ENCODE peak calls at places on chromosome 12, in four cellular contexts. Q is SK-N-SH, P is neural crest cell, Y is IMR-90. S is an unnamed sample.

GRCh38 chr12:27142102-27142721 is 59.8 kb upstream of the C12orf71 start:
- DNase-seq in Q (peak; percentile 58), P (peak; percentile 62), Y (peak; percentile 84), S (peak; percentile 77)

GRCh38 chr12:49108958-49109404 is 1.7 kb downstream of the LMBR1L start:
- DNase-seq in Q (no peak), P (no peak), Y (peak; percentile 20), S (peak; percentile 52)

GRCh38 chr12:124812356-124812755 is 51.3 kb downstream of the SCARB1 start:
- DNase-seq in Q (no peak), P (no peak), Y (no peak), S (no peak)

GRCh38 chr12:121214171-121214777 is 4.3 kb downstream of the P2RX4 start:
- DNase-seq in Q (no peak), P (no peak), Y (peak; percentile 42), S (peak; percentile 45)

GRCh38 chr12:10362325-10362724 is 27.5 kb downstream of the KLRK1 start:
- DNase-seq in Q (no peak), P (no peak), Y (no peak), S (no peak)

GRCh38 chr12:112967858-112968257 is 10.5 kb upstream of the OAS2 start:
- DNase-seq in Q (no peak), P (no peak), Y (no peak), S (no peak)

GRCh38 chr12:128727461-128727860 is 96.3 kb downstream of the SLC15A4 start:
- DNase-seq in Q (no peak), P (no peak), Y (no peak), S (no peak)

GRCh38 chr12:56931474-56931978 is 2.7 kb downstream of the SDR9C7 start:
- DNase-seq in Q (peak; percentile 46), P (peak; percentile 16), Y (peak; percentile 57), S (peak; percentile 71)

GRCh38 chr12:93996321-93996720 is 152.1 kb upstream of the PLXNC1 start:
- DNase-seq in Q (no peak), P (no peak), Y (no peak), S (no peak)

GRCh38 chr12:5589055-5589454 is 157.1 kb downstream of the NTF3 start:
- DNase-seq in Q (no peak), P (no peak), Y (no peak), S (no peak)

GRCh38 chr12:26113194-26113654 is 11.6 kb downstream of the BHLHE41 start:
- DNase-seq in Q (no peak), P (no peak), Y (no peak), S (no peak)

GRCh38 chr12:89514751-89515150 is 9.8 kb downstream of the GALNT4 start:
- DNase-seq in Q (no peak), P (no peak), Y (no peak), S (no peak)

GRCh38 chr12:81257952-81258551 is 180.2 kb downstream of the ACSS3 start:
- DNase-seq in Q (peak; percentile 10), P (no peak), Y (peak; percentile 47), S (peak; percentile 64)

GRCh38 chr12:90978117-90978770 is 23.3 kb upstream of the CCER1 start:
- DNase-seq in Q (peak; percentile 32), P (no peak), Y (peak; percentile 79), S (peak; percentile 87)

DNA sequence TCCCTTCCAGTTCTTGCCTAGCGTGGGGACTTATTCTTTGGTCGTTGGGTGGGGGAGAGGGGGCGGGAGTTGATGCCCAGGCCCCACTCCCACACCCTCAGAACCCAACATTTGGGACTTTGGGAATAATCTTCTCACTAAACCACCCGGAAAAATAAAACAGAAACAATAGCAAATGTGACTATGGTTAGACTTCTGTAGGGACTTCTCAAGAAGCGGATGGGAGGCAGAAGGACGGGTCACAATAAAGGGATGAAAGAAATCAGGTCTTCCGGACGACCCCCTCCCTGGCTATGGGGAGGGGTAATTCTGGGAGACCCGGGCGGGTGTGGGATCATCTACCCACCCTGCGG is 28.5 kb upstream of the SMUG1 start:
- DNase-seq in Q (peak; percentile 42), P (no peak), Y (no peak), S (no peak)
- TF ChIP-seq CTCF in Q (no peak), P (peak; percentile 43), Y (no peak), S (no peak)

DNA sequence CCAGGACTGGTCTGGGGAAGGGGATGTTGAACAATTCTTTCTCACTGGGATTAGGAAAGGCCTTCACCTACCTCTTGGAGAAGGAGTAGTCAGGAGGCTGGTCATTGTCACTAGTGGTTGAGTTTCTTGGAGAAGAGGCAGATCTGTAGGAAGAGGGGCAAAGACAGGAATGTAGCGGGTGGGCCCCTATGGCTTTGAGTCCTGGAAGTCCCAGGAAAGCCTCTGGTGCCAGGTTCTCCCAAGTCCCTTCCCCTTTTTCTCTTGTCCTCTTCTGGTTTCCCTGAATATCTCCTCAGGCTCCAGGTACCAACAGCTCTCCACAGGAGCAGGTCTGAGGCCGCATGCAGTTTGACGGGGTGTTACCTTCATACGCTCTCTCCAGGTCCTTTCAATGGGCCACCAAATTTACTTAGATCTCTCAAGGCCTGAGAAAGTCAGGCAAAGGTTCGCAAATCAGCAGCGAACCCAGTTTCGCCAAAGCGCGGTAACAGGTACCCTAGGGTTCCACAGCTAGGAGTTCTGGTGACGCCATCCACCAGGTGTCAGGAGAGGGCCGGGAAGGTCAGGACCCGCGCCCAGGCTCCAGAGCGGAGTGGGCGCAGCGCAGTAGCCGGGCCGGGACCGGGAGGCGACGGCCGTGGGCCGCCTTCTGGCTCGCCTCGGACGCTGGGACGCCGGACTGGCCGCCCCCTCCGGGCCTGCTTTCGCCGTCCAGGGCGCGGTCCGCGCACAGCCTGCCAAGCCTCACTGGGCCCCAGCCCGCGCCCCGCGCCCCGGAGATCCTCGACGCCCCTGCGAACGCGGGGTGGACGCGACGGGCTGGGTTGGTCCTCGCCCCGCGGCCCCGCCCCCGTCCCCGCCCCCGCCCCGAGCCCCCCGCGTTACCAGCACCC is 795 bp downstream of the SMAGP start:
- DNase-seq in Q (peak; percentile 85), P (peak; percentile 20), Y (no peak), S (peak; percentile 29)
- TF ChIP-seq CTCF in Q (peak; percentile 55), P (peak; percentile 51), Y (peak; percentile 28), S (peak; percentile 44)

GRCh38 chr12:116693259-116694227 is 44.3 kb downstream of the SPRING1 start:
- DNase-seq in Q (peak; percentile 28), P (no peak), Y (no peak), S (no peak)
- TF ChIP-seq CTCF in Q (no peak), P (no peak), Y (no peak), S (no peak)

GRCh38 chr12:68113644-68114043 is 45.9 kb downstream of the IFNG start:
- DNase-seq in Q (no peak), P (no peak), Y (no peak), S (no peak)
- TF ChIP-seq CTCF in Q (peak; percentile 31), P (peak; percentile 39), Y (no peak), S (peak; percentile 15)